ENCODE peak calls at places on chromosomes 13 and 19, in nine cellular contexts. One of them, this sample, is unnamed.
A peak's percentile ranks its signal among the peaks of the same experiment; 100 is the strongest.

GRCh38 chr13:91079190-91079589 is 268.3 kb upstream of the MIR17HG start:
- DNase-seq in lower lobe of right lung: no peak
- DNase-seq in heart right ventricle: no peak
- DNase-seq in neuronal stem cell: no peak
- DNase-seq in IMR-90: no peak
- DNase-seq in adrenal gland: no peak
- DNase-seq in caudate nucleus: no peak
- DNase-seq in AG04450: no peak
- DNase-seq in thyroid gland: no peak
- DNase-seq in this sample: no peak

GRCh38 chr13:99987180-99988047 is 5.8 kb downstream of the ZIC2 start:
- DNase-seq in AG04450: no peak
- DNase-seq in adrenal gland: no peak
- DNase-seq in lower lobe of right lung: no peak
- DNase-seq in neuronal stem cell: no peak
- DNase-seq in thyroid gland: no peak
- DNase-seq in heart right ventricle: no peak
- DNase-seq in IMR-90: no peak
- DNase-seq in caudate nucleus: no peak
- DNase-seq in this sample: no peak

GRCh38 chr13:22235285-22235949 is 564.5 kb downstream of the FGF9 start:
- DNase-seq in IMR-90: peak; percentile 4
- DNase-seq in caudate nucleus: no peak
- DNase-seq in adrenal gland: no peak
- DNase-seq in AG04450: no peak
- DNase-seq in lower lobe of right lung: no peak
- DNase-seq in heart right ventricle: no peak
- DNase-seq in neuronal stem cell: no peak
- DNase-seq in thyroid gland: no peak
- DNase-seq in this sample: no peak

GRCh38 chr13:105921711-105922110 is 613.8 kb downstream of the EFNB2 start:
- DNase-seq in thyroid gland: no peak
- DNase-seq in neuronal stem cell: no peak
- DNase-seq in AG04450: no peak
- DNase-seq in adrenal gland: no peak
- DNase-seq in caudate nucleus: no peak
- DNase-seq in lower lobe of right lung: no peak
- DNase-seq in heart right ventricle: no peak
- DNase-seq in IMR-90: no peak
- DNase-seq in this sample: no peak

GRCh38 chr13:52949744-52950143 is 78.9 kb upstream of the OLFM4 start:
- DNase-seq in AG04450: no peak
- DNase-seq in neuronal stem cell: no peak
- DNase-seq in lower lobe of right lung: no peak
- DNase-seq in adrenal gland: no peak
- DNase-seq in IMR-90: no peak
- DNase-seq in heart right ventricle: no peak
- DNase-seq in thyroid gland: peak; percentile 60
- DNase-seq in caudate nucleus: no peak
- DNase-seq in this sample: no peak

GRCh38 chr13:47474326-47474725 is 526.7 kb downstream of the SUCLA2 start:
- DNase-seq in AG04450: no peak
- DNase-seq in adrenal gland: no peak
- DNase-seq in neuronal stem cell: no peak
- DNase-seq in thyroid gland: no peak
- DNase-seq in lower lobe of right lung: no peak
- DNase-seq in heart right ventricle: no peak
- DNase-seq in caudate nucleus: no peak
- DNase-seq in IMR-90: peak; percentile 27
- DNase-seq in this sample: no peak

GRCh38 chr19:49984491-49984890 is 23.5 kb upstream of the SIGLEC11 start:
- DNase-seq in AG04450: no peak
- DNase-seq in thyroid gland: no peak
- DNase-seq in lower lobe of right lung: no peak
- DNase-seq in neuronal stem cell: no peak
- DNase-seq in adrenal gland: no peak
- DNase-seq in heart right ventricle: no peak
- DNase-seq in caudate nucleus: no peak
- DNase-seq in IMR-90: no peak
- DNase-seq in this sample: no peak

GRCh38 chr13:85140192-85140591 is 659.0 kb downstream of the SLITRK6 start:
- DNase-seq in thyroid gland: no peak
- DNase-seq in neuronal stem cell: no peak
- DNase-seq in IMR-90: no peak
- DNase-seq in adrenal gland: no peak
- DNase-seq in heart right ventricle: no peak
- DNase-seq in lower lobe of right lung: no peak
- DNase-seq in AG04450: no peak
- DNase-seq in caudate nucleus: no peak
- DNase-seq in this sample: peak; percentile 55

GRCh38 chr13:45833663-45834062 is 17.9 kb downstream of the SIAH3 start:
- DNase-seq in heart right ventricle: peak; percentile 56
- DNase-seq in adrenal gland: peak; percentile 87
- DNase-seq in IMR-90: peak; percentile 7
- DNase-seq in neuronal stem cell: no peak
- DNase-seq in thyroid gland: peak; percentile 65
- DNase-seq in AG04450: no peak
- DNase-seq in caudate nucleus: no peak
- DNase-seq in lower lobe of right lung: no peak
- DNase-seq in this sample: peak; percentile 66

GRCh38 chr13:94139393-94139995 is 340.0 kb downstream of the DCT start:
- DNase-seq in adrenal gland: no peak
- DNase-seq in caudate nucleus: no peak
- DNase-seq in AG04450: peak; percentile 8
- DNase-seq in IMR-90: peak; percentile 65
- DNase-seq in thyroid gland: no peak
- DNase-seq in lower lobe of right lung: no peak
- DNase-seq in heart right ventricle: no peak
- DNase-seq in neuronal stem cell: no peak
- DNase-seq in this sample: no peak

GRCh38 chr13:25165664-25166063 is 6.4 kb downstream of the AMER2 start:
- DNase-seq in AG04450: no peak
- DNase-seq in lower lobe of right lung: no peak
- DNase-seq in heart right ventricle: no peak
- DNase-seq in adrenal gland: no peak
- DNase-seq in neuronal stem cell: no peak
- DNase-seq in IMR-90: no peak
- DNase-seq in caudate nucleus: no peak
- DNase-seq in thyroid gland: no peak
- DNase-seq in this sample: no peak

DNA sequence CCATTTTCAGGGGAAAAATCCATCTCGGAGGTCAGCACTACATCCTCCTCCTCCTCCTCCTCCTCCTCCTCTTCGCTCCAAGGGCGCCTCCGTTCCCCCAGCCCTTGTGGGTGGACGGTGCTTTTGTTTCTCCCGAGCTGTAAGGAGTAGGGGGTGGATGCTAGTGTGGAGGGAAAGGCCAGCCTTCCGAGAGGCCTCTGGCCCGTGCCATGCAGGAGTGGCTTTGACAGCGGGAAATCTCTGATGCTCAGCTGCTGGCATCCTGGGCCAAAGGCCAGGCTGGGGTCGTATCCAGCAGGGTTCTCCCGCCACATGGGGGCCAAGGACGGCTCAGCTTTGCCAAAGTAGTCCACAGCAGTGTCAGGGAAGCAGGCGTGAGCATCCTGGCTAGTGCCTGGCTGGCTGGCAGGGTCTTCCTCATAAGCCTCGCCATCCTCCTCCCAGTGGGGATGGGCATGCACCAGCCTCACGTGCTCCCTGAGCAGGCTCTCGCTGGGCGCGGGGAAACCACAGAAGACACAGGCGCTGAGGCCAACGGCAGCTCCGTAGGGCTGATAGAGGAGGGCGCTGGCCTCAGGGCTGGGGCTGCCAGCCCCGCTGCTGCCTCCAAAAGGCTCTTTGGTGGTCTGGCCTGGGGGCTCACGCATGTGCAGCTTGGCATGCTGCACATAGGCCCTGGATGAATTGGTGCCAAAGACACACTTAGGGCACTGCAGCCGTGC is 10.5 kb downstream of the WIZ start:
- DNase-seq in adrenal gland: peak; percentile 13
- DNase-seq in lower lobe of right lung: no peak
- DNase-seq in neuronal stem cell: no peak
- DNase-seq in thyroid gland: no peak
- DNase-seq in caudate nucleus: no peak
- DNase-seq in IMR-90: no peak
- DNase-seq in heart right ventricle: no peak
- DNase-seq in AG04450: no peak
- DNase-seq in this sample: no peak
- H3K27ac ChIP-seq in adrenal gland: no peak overlapping the region
- H3K27ac ChIP-seq in lower lobe of right lung: no peak overlapping the region
- H3K27ac ChIP-seq in neuronal stem cell: no peak overlapping the region
- H3K27ac ChIP-seq in thyroid gland: no peak overlapping the region
- H3K27ac ChIP-seq in caudate nucleus: no peak overlapping the region
- H3K27ac ChIP-seq in IMR-90: no peak overlapping the region
- H3K27ac ChIP-seq in heart right ventricle: no peak overlapping the region
- H3K27ac ChIP-seq in AG04450: no peak overlapping the region
- H3K27ac ChIP-seq in this sample: no peak overlapping the region

GRCh38 chr19:47485210-47485609 is 1.2 kb upstream of the KPTN start:
- DNase-seq in neuronal stem cell: no peak
- DNase-seq in adrenal gland: no peak
- DNase-seq in caudate nucleus: no peak
- DNase-seq in heart right ventricle: no peak
- DNase-seq in thyroid gland: no peak
- DNase-seq in AG04450: no peak
- DNase-seq in IMR-90: no peak
- DNase-seq in lower lobe of right lung: no peak
- DNase-seq in this sample: no peak

GRCh38 chr19:47486900-47487299 is 2.9 kb upstream of the KPTN start:
- DNase-seq in caudate nucleus: no peak
- DNase-seq in thyroid gland: no peak
- DNase-seq in IMR-90: no peak
- DNase-seq in adrenal gland: no peak
- DNase-seq in heart right ventricle: no peak
- DNase-seq in lower lobe of right lung: no peak
- DNase-seq in AG04450: no peak
- DNase-seq in neuronal stem cell: no peak
- DNase-seq in this sample: no peak

GRCh38 chr19:47490031-47490430 is 6.0 kb upstream of the KPTN start:
- DNase-seq in caudate nucleus: no peak
- DNase-seq in heart right ventricle: no peak
- DNase-seq in thyroid gland: no peak
- DNase-seq in neuronal stem cell: no peak
- DNase-seq in adrenal gland: no peak
- DNase-seq in lower lobe of right lung: no peak
- DNase-seq in AG04450: no peak
- DNase-seq in IMR-90: no peak
- DNase-seq in this sample: no peak

GRCh38 chr19:47489072-47489914 is 5.3 kb upstream of the KPTN start:
- DNase-seq in thyroid gland: no peak
- DNase-seq in neuronal stem cell: no peak
- DNase-seq in lower lobe of right lung: peak; percentile 11
- DNase-seq in adrenal gland: no peak
- DNase-seq in caudate nucleus: no peak
- DNase-seq in heart right ventricle: no peak
- DNase-seq in IMR-90: no peak
- DNase-seq in AG04450: no peak
- DNase-seq in this sample: no peak

DNA sequence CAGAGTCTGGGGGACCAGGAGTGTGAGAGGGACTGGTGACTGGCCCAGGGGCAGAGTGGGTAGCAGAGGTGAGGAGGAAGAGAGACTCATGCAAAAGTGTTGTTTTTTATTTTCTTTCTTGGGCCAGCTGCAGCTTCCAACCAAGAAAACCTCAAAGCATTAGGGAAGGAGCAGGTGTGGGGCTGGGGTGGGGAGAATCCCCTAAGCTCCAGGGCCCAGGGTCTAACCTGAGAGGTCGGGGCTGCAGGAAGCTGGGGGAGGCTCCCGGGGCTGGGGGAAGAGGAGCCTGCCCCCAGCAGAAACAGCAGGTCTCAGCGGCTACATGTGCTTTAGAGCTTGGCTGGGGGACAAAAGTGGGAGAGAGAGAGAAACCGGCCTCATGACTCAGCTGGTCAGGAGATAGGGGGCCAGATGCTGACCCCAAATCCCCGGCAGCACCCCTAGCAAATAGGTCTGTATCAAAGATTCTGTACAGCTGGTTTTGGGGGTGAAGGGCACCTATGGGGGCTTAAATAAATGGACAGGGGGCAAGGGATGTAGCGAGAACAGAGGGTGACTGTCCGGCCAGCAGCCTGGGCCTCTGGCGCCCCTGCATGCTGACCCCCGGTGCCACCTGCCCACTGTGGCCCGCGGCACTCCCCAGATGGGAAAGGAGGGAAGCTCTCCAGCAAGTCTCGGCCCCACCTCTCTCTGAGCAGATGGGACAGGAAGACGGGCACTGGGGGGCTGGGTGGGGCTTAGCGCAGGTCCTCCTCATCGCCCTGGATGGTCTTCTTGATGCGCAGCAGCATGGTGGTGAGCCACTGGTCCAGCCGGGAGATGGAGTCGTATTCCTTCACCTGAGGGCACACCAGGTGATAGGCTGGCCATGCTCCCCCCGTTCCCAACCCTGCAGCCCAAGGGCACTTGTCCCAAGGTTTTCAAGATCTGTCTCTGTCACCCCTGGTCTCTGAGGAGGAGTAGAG is 3.8 kb upstream of the KPTN start:
- DNase-seq in adrenal gland: no peak
- DNase-seq in neuronal stem cell: no peak
- DNase-seq in lower lobe of right lung: peak; percentile 22
- DNase-seq in heart right ventricle: no peak
- DNase-seq in thyroid gland: no peak
- DNase-seq in caudate nucleus: no peak
- DNase-seq in IMR-90: no peak
- DNase-seq in AG04450: no peak
- DNase-seq in this sample: no peak
- H3K27ac ChIP-seq in adrenal gland: no peak overlapping the region
- H3K27ac ChIP-seq in neuronal stem cell: no peak overlapping the region
- H3K27ac ChIP-seq in lower lobe of right lung: no peak overlapping the region
- H3K27ac ChIP-seq in heart right ventricle: no peak overlapping the region
- H3K27ac ChIP-seq in thyroid gland: no peak overlapping the region
- H3K27ac ChIP-seq in caudate nucleus: no peak overlapping the region
- H3K27ac ChIP-seq in IMR-90: no peak overlapping the region
- H3K27ac ChIP-seq in AG04450: no peak overlapping the region
- H3K27ac ChIP-seq in this sample: peak overlapping the region; percentile 89

GRCh38 chr19:45040059-45040767 is 1.4 kb downstream of the CLASRP start:
- DNase-seq in IMR-90: no peak
- DNase-seq in neuronal stem cell: no peak
- DNase-seq in thyroid gland: no peak
- DNase-seq in heart right ventricle: no peak
- DNase-seq in caudate nucleus: no peak
- DNase-seq in adrenal gland: no peak
- DNase-seq in lower lobe of right lung: no peak
- DNase-seq in AG04450: no peak
- DNase-seq in this sample: no peak
- H3K27ac ChIP-seq in IMR-90: no peak overlapping the region
- H3K27ac ChIP-seq in neuronal stem cell: no peak overlapping the region
- H3K27ac ChIP-seq in thyroid gland: no peak overlapping the region
- H3K27ac ChIP-seq in heart right ventricle: peak overlapping the region; percentile 93
- H3K27ac ChIP-seq in caudate nucleus: peak overlapping the region; percentile 1
- H3K27ac ChIP-seq in adrenal gland: no peak overlapping the region
- H3K27ac ChIP-seq in lower lobe of right lung: peak overlapping the region; percentile 98
- H3K27ac ChIP-seq in AG04450: no peak overlapping the region
- H3K27ac ChIP-seq in this sample: no peak overlapping the region

DNA sequence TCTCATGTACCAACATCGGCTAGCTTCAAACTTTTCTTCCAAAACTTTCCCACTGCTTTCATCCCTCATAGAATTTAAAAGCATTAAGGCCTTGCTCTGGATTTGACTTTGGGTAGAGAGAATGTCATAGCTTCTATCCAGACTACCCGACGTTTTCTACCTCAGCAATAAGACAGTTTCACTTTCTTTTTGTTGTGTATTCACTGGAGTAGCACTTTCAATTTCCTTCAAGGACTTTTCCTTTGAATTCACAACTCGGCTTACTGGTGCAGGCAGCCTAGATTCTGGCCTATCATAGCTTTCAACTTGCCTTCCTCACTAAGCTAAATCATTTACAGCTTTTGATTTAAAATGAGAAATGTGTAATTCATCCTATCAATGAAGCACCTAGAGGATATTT is 420.4 kb upstream of the GPC6 start:
- DNase-seq in caudate nucleus: no peak
- DNase-seq in lower lobe of right lung: no peak
- DNase-seq in heart right ventricle: no peak
- DNase-seq in IMR-90: no peak
- DNase-seq in adrenal gland: no peak
- DNase-seq in thyroid gland: no peak
- DNase-seq in neuronal stem cell: no peak
- DNase-seq in AG04450: no peak
- DNase-seq in this sample: no peak
- H3K27ac ChIP-seq in caudate nucleus: peak overlapping the region; percentile 39
- H3K27ac ChIP-seq in lower lobe of right lung: peak overlapping the region; percentile 32
- H3K27ac ChIP-seq in heart right ventricle: peak overlapping the region; percentile 15
- H3K27ac ChIP-seq in IMR-90: no peak overlapping the region
- H3K27ac ChIP-seq in adrenal gland: no peak overlapping the region
- H3K27ac ChIP-seq in thyroid gland: peak overlapping the region; percentile 26
- H3K27ac ChIP-seq in neuronal stem cell: no peak overlapping the region
- H3K27ac ChIP-seq in AG04450: no peak overlapping the region
- H3K27ac ChIP-seq in this sample: no peak overlapping the region

This sample was measured in RWPE1.